ENCODE peak calls at places on chromosome 17, in eight cellular contexts. B is HCT116; K is CD8-positive, alpha-beta T cell; G is ovary; V is heart left ventricle; Z is tibial artery; A is small intestine; H is esophagus squamous epithelium. R is an unnamed sample. For H3K4me1, the result is how much of the 10 kb centered on the place peaks cover.

GRCh38 chr17:14161419-14161818 is 75.2 kb downstream of the CDRT15 start:
- DNase-seq in B (no peak), K (no peak), G (no peak), V (no peak), Z (no peak), A (no peak), H (no peak), R (no peak)

GRCh38 chr17:31580331-31581021 is 189.0 kb downstream of the RAB11FIP4 start:
- DNase-seq in B (no peak), K (no peak), G (no peak), V (no peak), Z (peak), A (no peak), H (no peak), R (no peak)

GRCh38 chr17:42797067-42798007 is 1.2 kb downstream of the COA3 start:
- DNase-seq in B (no peak), K (no peak), G (no peak), V (no peak), Z (no peak), A (peak), H (no peak), R (no peak)

GRCh38 chr17:6047966-6048365 is 22.2 kb upstream of the WSCD1 start:
- DNase-seq in B (no peak), K (no peak), G (no peak), V (no peak), Z (no peak), A (no peak), H (no peak), R (no peak)

GRCh38 chr17:28928061-28928460 is 23.3 kb downstream of the PHF12 start:
- DNase-seq in B (no peak), K (no peak), G (no peak), V (no peak), Z (no peak), A (no peak), H (no peak), R (no peak)

GRCh38 chr17:64679710-64680216 is 17.7 kb upstream of the SMURF2 start:
- DNase-seq in B (peak), K (no peak), G (no peak), V (peak), Z (no peak), A (no peak), H (no peak), R (peak)

GRCh38 chr17:51869387-51869786 is 289.1 kb downstream of the CA10 start:
- DNase-seq in B (no peak), K (no peak), G (no peak), V (no peak), Z (no peak), A (no peak), H (no peak), R (no peak)

GRCh38 chr17:71522383-71522782 is 598.4 kb upstream of the SOX9 start:
- DNase-seq in B (no peak), K (no peak), G (no peak), V (no peak), Z (no peak), A (no peak), H (no peak), R (peak)

GRCh38 chr17:1038459-1039118 is 41.7 kb downstream of the TIMM22 start:
- DNase-seq in B (no peak), K (no peak), G (no peak), V (no peak), Z (no peak), A (no peak), H (no peak), R (no peak)
- H3K4me1 ChIP-seq in B (under half), K (under half), G (under half), V (under half), Z (under half), A (under half), H (under half), R (under half)

DNA sequence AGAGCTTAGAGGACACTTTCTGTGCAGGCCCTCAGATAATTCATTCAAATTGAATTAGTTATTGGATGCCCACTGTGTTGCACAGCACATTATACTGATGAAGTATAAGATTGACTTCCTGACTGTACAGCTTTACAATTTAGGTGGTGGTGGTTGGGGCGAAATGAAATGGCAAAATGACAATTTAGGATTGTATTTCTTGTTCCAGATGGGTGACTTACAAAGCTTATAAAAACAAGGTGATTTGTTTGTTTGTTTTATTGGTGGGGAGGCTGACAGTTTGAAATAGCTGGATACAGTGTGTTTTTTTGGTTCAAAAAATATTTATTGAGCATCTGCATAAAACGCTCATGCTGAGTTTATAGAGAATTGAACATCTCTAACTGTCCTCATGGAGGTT is 1.6 kb downstream of the MAP2K4 start:
- DNase-seq in B (no peak), K (no peak), G (no peak), V (no peak), Z (no peak), A (no peak), H (no peak), R (no peak)
- H3K27ac ChIP-seq in B (no peak), K (no peak), G (no peak), V (no peak), Z (no peak), A (no peak), H (no peak), R (no peak)

GRCh38 chr17:39599006-39599664 is 8.6 kb downstream of the NEUROD2 start:
- DNase-seq in B (no peak), K (no peak), G (no peak), V (no peak), Z (no peak), A (no peak), H (no peak), R (no peak)

GRCh38 chr17:39601010-39601597 is 6.6 kb downstream of the NEUROD2 start:
- DNase-seq in B (no peak), K (no peak), G (no peak), V (no peak), Z (no peak), A (no peak), H (no peak), R (no peak)

GRCh38 chr17:39599665-39600468 is 7.9 kb downstream of the NEUROD2 start:
- DNase-seq in B (no peak), K (no peak), G (no peak), V (no peak), Z (no peak), A (no peak), H (no peak), R (no peak)

GRCh38 chr17:39601758-39602532 is 5.8 kb downstream of the NEUROD2 start:
- DNase-seq in B (no peak), K (no peak), G (no peak), V (no peak), Z (no peak), A (no peak), H (no peak), R (no peak)

GRCh38 chr17:39600469-39601009 is 7.2 kb downstream of the NEUROD2 start:
- DNase-seq in B (no peak), K (no peak), G (no peak), V (no peak), Z (no peak), A (no peak), H (no peak), R (no peak)
- H3K4me1 ChIP-seq in B (under half), K (under half), G (under half), V (under half), Z (under half), A (under half), H (half or more), R (under half)

GRCh38 chr17:16339402-16339801 is 13.9 kb downstream of the CENPV start:
- DNase-seq in B (no peak), K (no peak), G (no peak), V (no peak), Z (no peak), A (no peak), H (no peak), R (no peak)
- H3K27ac ChIP-seq in B (no peak), K (no peak), G (no peak), V (no peak), Z (no peak), A (no peak), H (no peak), R (no peak)

DNA sequence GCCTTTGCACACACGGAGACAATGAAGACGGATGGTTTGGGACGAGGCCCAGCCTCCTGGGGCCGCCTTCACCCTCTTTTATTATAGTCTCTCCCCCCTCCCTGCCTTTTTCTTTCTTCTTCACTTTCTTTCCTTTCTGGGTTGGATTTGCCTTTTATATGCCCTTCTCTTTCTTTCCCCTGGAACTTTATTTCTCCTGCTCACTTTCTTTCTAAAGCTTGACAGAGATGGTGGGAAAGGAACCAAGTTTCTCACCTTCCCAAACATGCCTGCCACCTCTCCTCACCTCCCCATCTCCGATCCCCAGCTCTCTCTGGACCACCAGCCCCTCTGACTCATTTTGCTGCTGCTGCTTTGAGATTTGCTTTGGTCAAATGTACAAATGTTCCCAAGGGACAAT is 6.8 kb upstream of the LHX1 start:
- DNase-seq in B (no peak), K (no peak), G (no peak), V (no peak), Z (no peak), A (no peak), H (no peak), R (no peak)
- H3K4me1 ChIP-seq in B (under half), K (under half), G (under half), V (under half), Z (under half), A (under half), H (under half), R (under half)

DNA sequence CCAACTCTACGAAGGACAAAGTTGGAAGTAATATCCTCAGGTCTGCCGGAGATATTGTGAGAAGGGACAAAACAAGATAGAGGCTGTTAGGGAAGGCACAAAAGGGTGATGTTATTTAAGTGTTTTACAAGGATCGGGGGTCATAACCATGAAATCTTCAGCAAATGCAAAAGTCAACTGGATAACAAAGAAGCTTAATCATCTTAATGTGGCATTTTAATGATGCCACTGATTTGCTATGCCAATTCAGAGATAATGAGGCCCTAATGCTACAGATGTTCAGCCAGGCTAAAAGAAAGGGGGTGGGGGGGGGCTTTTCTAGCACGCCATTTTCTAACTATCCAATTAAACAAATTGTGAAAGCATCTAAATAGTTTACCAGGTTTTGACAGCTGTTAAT is 63.1 kb downstream of the IKZF3 start:
- DNase-seq in B (no peak), K (no peak), G (no peak), V (no peak), Z (no peak), A (no peak), H (no peak), R (no peak)
- H3K27ac ChIP-seq in B (no peak), K (peak), G (no peak), V (no peak), Z (no peak), A (no peak), H (no peak), R (no peak)

GRCh38 chr17:82296511-82297279 is 20.7 kb downstream of the CD7 start:
- DNase-seq in B (no peak), K (no peak), G (no peak), V (no peak), Z (no peak), A (no peak), H (no peak), R (no peak)

GRCh38 chr17:82291582-82292250 is 18.2 kb upstream of the CSNK1D start:
- DNase-seq in B (no peak), K (no peak), G (no peak), V (no peak), Z (no peak), A (no peak), H (no peak), R (no peak)

GRCh38 chr17:82295472-82295814 is 21.9 kb upstream of the CSNK1D start:
- DNase-seq in B (no peak), K (no peak), G (no peak), V (no peak), Z (no peak), A (no peak), H (no peak), R (no peak)

GRCh38 chr17:82292251-82293154 is 19.0 kb upstream of the CSNK1D start:
- DNase-seq in B (peak), K (peak), G (peak), V (peak), Z (peak), A (peak), H (peak), R (peak)

GRCh38 chr17:82294086-82294773 is 20.7 kb upstream of the CSNK1D start:
- DNase-seq in B (no peak), K (no peak), G (no peak), V (no peak), Z (no peak), A (no peak), H (no peak), R (no peak)
- H3K4me1 ChIP-seq in B (half or more), K (under half), G (under half), V (half or more), Z (under half), A (under half), H (half or more), R (half or more)

DNA sequence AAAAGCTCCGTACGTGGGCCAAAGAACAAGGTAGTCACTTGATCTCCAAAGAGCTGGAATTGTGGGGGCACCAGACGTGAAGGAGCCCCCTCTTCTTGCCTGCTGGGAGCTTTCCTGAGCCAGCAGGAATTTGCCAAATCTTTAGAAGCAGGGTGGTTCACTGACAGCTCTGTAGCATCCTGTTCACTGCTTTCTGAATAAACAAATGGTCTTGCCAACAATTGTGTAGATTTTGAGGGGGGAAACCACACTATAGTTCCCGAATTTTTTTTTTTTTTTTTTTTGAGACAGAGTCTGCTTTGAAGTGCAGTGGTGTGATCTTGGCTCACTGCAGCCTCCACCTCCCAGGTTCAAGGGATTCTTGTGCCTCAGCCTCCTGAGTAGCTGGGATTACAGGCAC is 7.1 kb upstream of the TMIGD1 start:
- DNase-seq in B (no peak), K (no peak), G (no peak), V (no peak), Z (no peak), A (no peak), H (no peak), R (no peak)
- H3K27ac ChIP-seq in B (peak), K (no peak), G (no peak), V (peak), Z (peak), A (no peak), H (peak), R (peak)

R was measured in SJSA1.